ENCODE peak calls at places on chromosomes 12 and 14, in seven cellular contexts. B, L, X, A, S, E and O are unnamed samples.

GRCh38 chr12:102891756-102892155 is 25.3 kb downstream of the PAH start:
- DNase-seq in A (no peak), X (no peak), L (no peak), B (no peak), S (no peak), E (no peak), O (no peak)

GRCh38 chr12:47905313-47905730 is 528 bp upstream of the VDR start:
- DNase-seq in S (peak; percentile 84), A (no peak), L (no peak), E (peak; percentile 55), X (no peak), B (no peak), O (peak; percentile 86)

GRCh38 chr14:96039633-96040311 is 610 bp downstream of the C14orf132 start:
- DNase-seq in B (no peak), X (no peak), S (peak; percentile 39), A (peak; percentile 16), L (no peak), E (peak; percentile 45), O (no peak)

GRCh38 chr12:95574030-95574429 is 22.8 kb upstream of the USP44 start:
- DNase-seq in B (no peak), X (no peak), A (no peak), S (no peak), L (no peak), E (no peak), O (no peak)

GRCh38 chr12:111655356-111655755 is 30.4 kb downstream of the BRAP start:
- DNase-seq in S (no peak), B (no peak), X (no peak), A (no peak), L (no peak), E (no peak), O (no peak)

GRCh38 chr12:110995615-110996014 is 75.2 kb upstream of the MYL2 start:
- DNase-seq in E (no peak), B (no peak), A (no peak), X (no peak), S (no peak), L (no peak), O (no peak)

GRCh38 chr12:51051787-51052186 is 3.7 kb downstream of the LETMD1 start:
- DNase-seq in X (no peak), A (no peak), S (no peak), B (no peak), E (no peak), L (no peak), O (no peak)

GRCh38 chr12:124225730-124226129 is 69.2 kb upstream of the RFLNA start:
- DNase-seq in S (no peak), X (no peak), E (no peak), B (no peak), L (no peak), A (no peak), O (no peak)

GRCh38 chr14:39873793-39874192 is 441.6 kb upstream of the FBXO33 start:
- DNase-seq in L (no peak), S (peak; percentile 18), X (no peak), E (no peak), A (no peak), B (no peak), O (no peak)

GRCh38 chr14:98445736-98446135 is 826.3 kb downstream of the BCL11B start:
- DNase-seq in X (no peak), A (no peak), S (no peak), L (no peak), E (no peak), B (no peak), O (no peak)

GRCh38 chr12:63276537-63277365 is 125.8 kb upstream of the AVPR1A start:
- DNase-seq in E (no peak), L (peak; percentile 74), S (peak; percentile 57), X (no peak), A (peak; percentile 4), B (peak; percentile 2), O (peak; percentile 78)

GRCh38 chr14:104130974-104131651 is 7.3 kb upstream of the KIF26A start:
- DNase-seq in L (peak; percentile 46), X (no peak), A (peak; percentile 1), E (peak; percentile 66), S (peak; percentile 38), B (peak; percentile 15), O (peak; percentile 66)

GRCh38 chr14:55600784-55601561 is 21.0 kb downstream of the KTN1 start:
- DNase-seq in E (no peak), S (peak; percentile 31), B (no peak), X (no peak), L (peak; percentile 56), A (peak; percentile 66), O (no peak)

GRCh38 chr14:100769035-100769939 is 42.6 kb downstream of the DLK1 start:
- DNase-seq in B (no peak), X (no peak), A (no peak), S (no peak), E (no peak), L (no peak), O (no peak)